ENCODE peak calls at places on chromosome 6, in ten cellular contexts. T is stomach, H is hepatocyte, S is GM06990, L is HFFc6, U is AG10803, C is lower lobe of right lung, R is B cell, F is pancreas, Z is choroid plexus epithelial cell. M is an unnamed sample.

GRCh38 chr6:157690441-157691210 is 132.4 kb upstream of the SNX9 start:
- DNase-seq in T (no peak), H (no peak), S (no peak), L (no peak), U (no peak), C (no peak), R (no peak), F (no peak), Z (no peak), M (no peak)

GRCh38 chr6:136994782-136995181 is 50.0 kb downstream of the IL20RA start:
- DNase-seq in T (no peak), H (peak), S (no peak), L (no peak), U (no peak), C (no peak), R (no peak), F (no peak), Z (no peak), M (no peak)

GRCh38 chr6:33551538-33551937 is 28.5 kb downstream of the BAK1 start:
- DNase-seq in T (no peak), H (no peak), S (no peak), L (no peak), U (no peak), C (no peak), R (no peak), F (no peak), Z (no peak), M (no peak)

GRCh38 chr6:55047433-55048044 is 126.8 kb upstream of the HCRTR2 start:
- DNase-seq in T (no peak), H (no peak), S (no peak), L (no peak), U (no peak), C (no peak), R (no peak), F (no peak), Z (no peak), M (no peak)

GRCh38 chr6:46746691-46747090 is at the start of gene ANKRD66:
- DNase-seq in T (no peak), H (no peak), S (no peak), L (no peak), U (no peak), C (no peak), R (no peak), F (no peak), Z (no peak), M (no peak)

GRCh38 chr6:20001286-20001685 is 164.1 kb downstream of the ID4 start:
- DNase-seq in T (no peak), H (no peak), S (no peak), L (no peak), U (no peak), C (no peak), R (no peak), F (no peak), Z (no peak), M (no peak)

GRCh38 chr6:9848094-9848493 is 566.8 kb downstream of the TFAP2A start:
- DNase-seq in T (no peak), H (no peak), S (no peak), L (peak), U (no peak), C (no peak), R (no peak), F (no peak), Z (no peak), M (no peak)

GRCh38 chr6:130513770-130514169 is 148.0 kb downstream of the TMEM200A start:
- DNase-seq in T (no peak), H (no peak), S (no peak), L (peak), U (peak), C (no peak), R (peak), F (no peak), Z (peak), M (no peak)

GRCh38 chr6:111199935-111200822 is 112.9 kb downstream of the SLC16A10 start:
- DNase-seq in T (no peak), H (no peak), S (no peak), L (no peak), U (no peak), C (no peak), R (no peak), F (no peak), Z (no peak), M (no peak)

GRCh38 chr6:90121982-90122381 is 174.7 kb downstream of the BACH2 start:
- DNase-seq in T (no peak), H (no peak), S (peak), L (peak), U (no peak), C (no peak), R (peak), F (no peak), Z (no peak), M (no peak)

GRCh38 chr6:136426627-136427377 is 123.4 kb downstream of the MAP7 start:
- DNase-seq in T (no peak), H (no peak), S (no peak), L (no peak), U (no peak), C (no peak), R (no peak), F (peak), Z (no peak), M (no peak)

GRCh38 chr6:16712250-16712930 is 48.9 kb downstream of the ATXN1 start:
- DNase-seq in T (no peak), H (no peak), S (peak), L (no peak), U (no peak), C (no peak), R (peak), F (no peak), Z (no peak), M (no peak)

GRCh38 chr6:167056370-167056769 is 57.2 kb downstream of the CEP43 start:
- DNase-seq in T (no peak), H (no peak), S (peak), L (no peak), U (peak), C (no peak), R (peak), F (no peak), Z (peak), M (no peak)

GRCh38 chr6:20755631-20756030 is 221.4 kb downstream of the CDKAL1 start:
- DNase-seq in T (no peak), H (no peak), S (no peak), L (peak), U (peak), C (no peak), R (no peak), F (no peak), Z (peak), M (no peak)

GRCh38 chr6:3228791-3229565 is 1.5 kb upstream of the TUBB2B start:
- DNase-seq in T (no peak), H (peak), S (peak), L (no peak), U (no peak), C (no peak), R (peak), F (no peak), Z (peak), M (peak)

GRCh38 chr6:121482004-121482693 is 46.7 kb downstream of the GJA1 start:
- DNase-seq in T (no peak), H (no peak), S (no peak), L (peak), U (peak), C (no peak), R (no peak), F (no peak), Z (peak), M (no peak)

GRCh38 chr6:150751296-150751695 is 114.2 kb upstream of the MTHFD1L start:
- DNase-seq in T (no peak), H (no peak), S (no peak), L (peak), U (peak), C (no peak), R (no peak), F (no peak), Z (no peak), M (no peak)

GRCh38 chr6:3625980-3626533 is 125.5 kb downstream of the PXDC1 start:
- DNase-seq in T (no peak), H (no peak), S (no peak), L (no peak), U (no peak), C (no peak), R (no peak), F (no peak), Z (no peak), M (no peak)

GRCh38 chr6:27297484-27297856 is 14.6 kb downstream of the POM121L2 start:
- DNase-seq in T (no peak), H (no peak), S (no peak), L (no peak), U (no peak), C (no peak), R (no peak), F (no peak), Z (no peak), M (no peak)

GRCh38 chr6:34970487-34970886 is 81.4 kb downstream of the ANKS1A start:
- DNase-seq in T (no peak), H (no peak), S (no peak), L (peak), U (peak), C (no peak), R (no peak), F (no peak), Z (no peak), M (no peak)

GRCh38 chr6:52887912-52888535 is 21.5 kb downstream of the GSTA3 start:
- DNase-seq in T (no peak), H (peak), S (no peak), L (no peak), U (no peak), C (no peak), R (no peak), F (no peak), Z (no peak), M (no peak)

GRCh38 chr6:146913842-146914562 is 290.2 kb upstream of the STXBP5 start:
- DNase-seq in T (peak), H (peak), S (no peak), L (peak), U (peak), C (peak), R (no peak), F (peak), Z (peak), M (no peak)

GRCh38 chr6:106518748-106519147 is 110.5 kb downstream of the RTN4IP1 start:
- DNase-seq in T (no peak), H (no peak), S (no peak), L (no peak), U (peak), C (no peak), R (no peak), F (no peak), Z (no peak), M (no peak)

GRCh38 chr6:144259988-144260387 is 25.1 kb upstream of the UTRN start:
- DNase-seq in T (no peak), H (no peak), S (no peak), L (no peak), U (peak), C (no peak), R (no peak), F (no peak), Z (no peak), M (no peak)

GRCh38 chr6:66970373-66970772 is 1263.3 kb upstream of the EYS start:
- DNase-seq in T (no peak), H (no peak), S (no peak), L (no peak), U (no peak), C (no peak), R (no peak), F (no peak), Z (no peak), M (no peak)

GRCh38 chr6:116328528-116328903 is 42.2 kb upstream of the DSE start:
- DNase-seq in T (no peak), H (no peak), S (no peak), L (no peak), U (peak), C (no peak), R (no peak), F (no peak), Z (peak), M (no peak)

GRCh38 chr6:85537055-85537494 is 56.6 kb downstream of the SNX14 start:
- DNase-seq in T (no peak), H (peak), S (peak), L (peak), U (peak), C (no peak), R (no peak), F (no peak), Z (peak), M (no peak)

GRCh38 chr6:46733410-46733809 is 1.8 kb downstream of the PLA2G7 start:
- DNase-seq in T (no peak), H (no peak), S (no peak), L (no peak), U (no peak), C (no peak), R (no peak), F (no peak), Z (no peak), M (no peak)

DNA sequence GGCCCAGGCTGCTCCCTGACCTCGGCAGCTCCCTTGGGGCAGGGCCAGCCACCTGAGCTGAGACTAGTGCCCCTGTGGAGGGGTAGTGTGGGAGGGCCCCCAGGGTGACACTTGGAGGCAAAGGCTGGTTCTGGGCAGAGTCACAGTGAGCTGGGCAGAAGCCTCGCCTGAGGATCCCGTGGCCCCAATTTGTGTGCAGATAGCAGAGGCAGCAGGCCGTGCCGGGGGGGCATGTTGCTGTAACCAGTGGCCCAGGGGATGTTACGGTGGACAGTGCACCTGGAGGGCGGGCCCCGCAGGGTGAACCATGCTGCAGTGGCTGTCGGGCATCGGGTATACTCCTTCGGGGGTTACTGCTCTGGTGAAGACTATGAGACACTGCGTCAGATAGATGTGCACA is 2.9 kb downstream of the KLHDC3 start:
- DNase-seq in T (no peak), H (no peak), S (no peak), L (no peak), U (no peak), C (no peak), R (no peak), F (no peak), Z (no peak), M (no peak)
- TF ChIP-seq CTCF in T (no peak), H (no peak), S (no peak), L (no peak), U (no peak), C (no peak), R (no peak), F (no peak), Z (no peak), M (no peak)

DNA sequence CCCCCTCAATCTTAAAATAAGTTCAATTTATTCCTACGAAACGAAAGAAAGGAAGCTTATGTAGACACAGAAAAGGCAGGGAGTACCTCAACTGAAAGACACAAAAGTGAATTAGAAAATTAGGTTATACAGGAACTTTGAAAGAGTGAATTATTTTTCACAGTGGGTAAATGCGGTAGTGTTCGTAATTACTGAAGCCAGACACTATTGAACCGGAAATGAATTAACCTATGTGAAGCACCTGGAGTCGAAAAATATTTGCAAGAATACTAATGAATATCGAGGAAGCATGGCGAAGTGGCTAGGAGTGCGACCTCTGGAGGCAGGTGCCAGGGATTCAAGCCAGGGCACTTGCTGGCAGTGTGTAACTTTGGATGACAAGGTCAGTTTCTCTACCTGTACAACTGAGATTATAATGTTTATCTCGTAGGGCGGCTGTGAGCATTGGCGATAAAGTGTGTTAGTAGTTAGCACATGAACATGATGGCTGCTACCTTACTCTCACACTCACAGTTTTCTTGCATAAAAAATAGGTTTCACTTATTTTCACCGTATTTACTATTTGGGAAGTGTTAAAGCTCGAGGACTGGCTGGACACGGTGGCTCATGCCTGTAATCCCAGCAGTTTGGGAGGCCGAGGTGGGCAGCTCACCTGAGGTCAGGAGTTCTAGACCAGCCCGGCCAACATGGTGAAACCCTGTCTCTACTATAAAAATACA is 542 bp upstream of the SLC18B1 start:
- DNase-seq in T (peak), H (peak), S (peak), L (peak), U (peak), C (peak), R (peak), F (peak), Z (peak), M (peak)
- TF ChIP-seq CTCF in T (peak), H (peak), S (peak), L (peak), U (peak), C (peak), R (peak), F (peak), Z (peak), M (peak)

DNA sequence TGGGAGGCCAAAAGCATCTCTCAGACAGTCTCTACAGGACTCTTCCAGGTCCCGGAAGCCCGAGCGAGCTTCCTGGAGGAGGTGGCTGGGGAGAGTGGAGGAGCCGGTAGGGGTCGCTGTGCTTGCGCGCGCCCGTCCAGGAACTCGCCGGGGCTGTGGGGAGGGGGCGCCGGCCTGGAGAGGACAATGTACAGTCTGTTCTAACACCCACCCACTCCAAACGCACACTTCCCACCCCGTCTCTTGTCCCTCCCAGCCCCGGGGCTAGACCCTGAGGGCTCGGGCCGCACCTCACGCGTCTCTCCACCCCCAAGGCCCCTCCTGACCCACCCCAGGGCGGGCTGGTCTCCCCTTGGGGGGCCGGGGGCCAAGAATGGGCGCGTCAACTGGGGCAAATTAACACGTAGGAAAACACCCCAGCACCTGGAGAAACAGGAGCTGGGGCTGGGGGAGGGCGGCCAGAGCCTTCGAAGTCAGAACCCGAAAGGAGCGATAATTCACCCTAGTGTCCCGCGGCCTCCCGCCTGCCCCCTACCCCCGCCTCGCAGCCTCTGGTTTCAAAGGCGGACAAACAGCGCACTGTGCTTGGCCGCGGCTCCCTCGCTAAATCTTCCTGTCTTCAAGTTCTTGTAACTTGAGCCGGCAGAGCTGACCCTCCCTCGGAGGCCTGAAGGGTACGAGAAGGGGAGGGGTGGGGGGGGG is 103.2 kb upstream of the FOXP4 start:
- DNase-seq in T (peak), H (peak), S (no peak), L (no peak), U (peak), C (peak), R (no peak), F (no peak), Z (peak), M (no peak)
- TF ChIP-seq CTCF in T (peak), H (peak), S (peak), L (peak), U (peak), C (peak), R (peak), F (peak), Z (peak), M (no peak)

GRCh38 chr6:148578489-148578814 is 168.4 kb upstream of the UST start:
- DNase-seq in T (no peak), H (no peak), S (no peak), L (no peak), U (no peak), C (no peak), R (no peak), F (no peak), Z (no peak), M (no peak)
- TF ChIP-seq CTCF in T (no peak), H (no peak), S (no peak), L (peak), U (no peak), C (no peak), R (peak), F (no peak), Z (no peak), M (no peak)

GRCh38 chr6:38169221-38169674 is 349.7 kb downstream of the ZFAND3 start:
- DNase-seq in T (no peak), H (no peak), S (no peak), L (no peak), U (no peak), C (no peak), R (no peak), F (no peak), Z (no peak), M (no peak)
- TF ChIP-seq CTCF in T (no peak), H (no peak), S (no peak), L (peak), U (no peak), C (no peak), R (no peak), F (no peak), Z (no peak), M (no peak)

DNA sequence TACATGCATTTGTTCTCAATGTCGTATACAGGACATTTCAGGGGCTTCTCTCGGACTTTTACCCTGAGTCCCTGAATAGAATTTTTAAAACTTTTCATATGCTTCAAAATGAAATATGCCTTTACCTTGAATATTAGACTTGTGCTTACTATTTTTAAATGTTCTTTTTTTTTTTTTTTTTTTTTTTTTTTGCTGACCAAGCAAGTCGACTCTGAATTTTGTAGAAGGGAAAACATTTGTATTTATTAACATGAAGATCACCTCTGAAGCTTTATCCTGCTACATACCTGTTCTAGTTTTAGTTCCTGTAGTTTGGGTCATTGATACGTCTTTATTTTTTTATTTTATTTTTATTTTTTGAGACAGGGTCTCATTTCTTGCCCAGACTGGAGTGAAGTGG is 39.7 kb upstream of the SAYSD1 start:
- DNase-seq in T (no peak), H (no peak), S (no peak), L (no peak), U (no peak), C (no peak), R (no peak), F (no peak), Z (no peak), M (no peak)
- TF ChIP-seq CTCF in T (no peak), H (no peak), S (no peak), L (no peak), U (no peak), C (no peak), R (no peak), F (no peak), Z (no peak), M (no peak)

DNA sequence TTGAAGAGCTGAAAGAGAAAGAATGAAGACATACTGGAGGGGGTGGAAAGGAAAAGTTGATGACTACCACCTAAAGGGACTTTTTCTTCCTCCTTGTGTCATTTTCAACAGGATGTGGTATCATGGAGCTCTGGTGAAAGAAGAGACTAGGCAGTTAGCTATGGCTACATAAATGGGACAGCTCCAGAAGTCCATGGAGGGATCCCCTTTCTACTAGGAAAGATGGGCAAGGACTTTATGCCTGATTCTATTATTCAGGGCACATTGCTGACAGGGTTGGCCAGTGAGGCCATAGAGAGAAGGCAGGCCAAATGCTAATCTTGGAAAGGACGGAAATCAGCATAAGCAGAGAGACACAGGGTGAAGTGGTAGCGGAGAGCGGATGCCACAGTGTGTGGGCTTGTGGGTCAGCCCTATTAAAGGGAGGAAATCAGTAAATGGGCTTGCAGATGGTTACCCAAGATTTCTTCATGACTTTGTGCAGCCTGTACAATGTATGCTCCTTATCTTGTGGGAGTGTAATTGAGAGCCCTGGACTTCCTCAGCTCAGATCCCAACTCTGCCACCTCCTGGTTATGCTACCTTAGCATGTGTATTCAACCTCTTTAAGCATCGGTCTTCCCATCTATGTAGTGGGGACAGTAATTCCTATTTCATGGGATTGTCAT is 77.4 kb upstream of the TMEM170B start:
- DNase-seq in T (no peak), H (no peak), S (peak), L (no peak), U (peak), C (no peak), R (no peak), F (no peak), Z (peak), M (no peak)
- TF ChIP-seq CTCF in T (no peak), H (no peak), S (peak), L (no peak), U (peak), C (peak), R (no peak), F (no peak), Z (peak), M (no peak)